ENCODE peak calls at places on chromosomes 13 and 19, in four cellular contexts. T, J, W and R are unnamed samples.

GRCh38 chr19:42480335-42481095 is 37.8 kb upstream of the CXCL17 start:
- DNase-seq in T (peak), J (peak), W (no peak), R (no peak)

GRCh38 chr19:28126499-28126898 is 1086.5 kb downstream of the UQCRFS1 start:
- DNase-seq in T (no peak), J (no peak), W (no peak), R (no peak)

GRCh38 chr19:58563823-58564222 is 5.4 kb upstream of the UBE2M start:
- DNase-seq in T (no peak), J (no peak), W (no peak), R (no peak)

GRCh38 chr13:80755925-80756324 is 415.0 kb upstream of the SPRY2 start:
- DNase-seq in T (no peak), J (no peak), W (no peak), R (no peak)

GRCh38 chr19:15264061-15264932 is 32.0 kb upstream of the EPHX3 start:
- DNase-seq in T (peak), J (peak), W (no peak), R (no peak)

GRCh38 chr19:45306522-45307027 is 16.1 kb downstream of the CKM start:
- DNase-seq in T (no peak), J (no peak), W (no peak), R (no peak)

GRCh38 chr19:50794074-50794777 is 4.0 kb downstream of the ACP4 start:
- DNase-seq in T (no peak), J (no peak), W (no peak), R (no peak)

GRCh38 chr13:31208554-31209122 is 8.9 kb downstream of the B3GLCT start:
- DNase-seq in T (no peak), J (no peak), W (no peak), R (no peak)

GRCh38 chr13:91704398-91704797 is 306.0 kb downstream of the GPC5 start:
- DNase-seq in T (no peak), J (no peak), W (no peak), R (no peak)

GRCh38 chr19:14318873-14319272 is 62.4 kb upstream of the ADGRE5 start:
- DNase-seq in T (no peak), J (no peak), W (no peak), R (no peak)

GRCh38 chr13:110869231-110869804 is 45.6 kb downstream of the ANKRD10 start:
- DNase-seq in T (no peak), J (no peak), W (no peak), R (no peak)

GRCh38 chr19:15836595-15837398 is 21.3 kb upstream of the OR10H1 start:
- DNase-seq in T (peak), J (peak), W (peak), R (peak)

GRCh38 chr19:33646306-33646705 is 24.6 kb downstream of the CHST8 start:
- DNase-seq in T (no peak), J (no peak), W (no peak), R (no peak)

GRCh38 chr13:110616103-110617101 is 1.1 kb downstream of the NAXD start:
- DNase-seq in T (peak), J (peak), W (no peak), R (no peak)

GRCh38 chr13:37429976-37430375 is 168.6 kb downstream of the POSTN start:
- DNase-seq in T (no peak), J (peak), W (no peak), R (no peak)

GRCh38 chr13:42808572-42808971 is 27.2 kb downstream of the FAM216B start:
- DNase-seq in T (no peak), J (no peak), W (no peak), R (no peak)

GRCh38 chr13:88617176-88617575 is 946.0 kb downstream of the SLITRK5 start:
- DNase-seq in T (no peak), J (no peak), W (no peak), R (peak)

GRCh38 chr19:15532779-15533521 is 24.6 kb downstream of the CYP4F22 start:
- DNase-seq in T (no peak), J (no peak), W (no peak), R (no peak)

GRCh38 chr19:5696196-5697021 is 6.3 kb downstream of the RPL36 start:
- DNase-seq in T (no peak), J (no peak), W (no peak), R (no peak)

GRCh38 chr13:73835138-73835721 is 299.0 kb downstream of the KLF12 start:
- DNase-seq in T (no peak), J (peak), W (no peak), R (peak)

GRCh38 chr13:81987677-81988357 is 1646.9 kb upstream of the SPRY2 start:
- DNase-seq in T (no peak), J (no peak), W (no peak), R (no peak)

GRCh38 chr19:41339936-41340335 is 13.8 kb downstream of the TGFB1 start:
- DNase-seq in T (no peak), J (no peak), W (no peak), R (no peak)

GRCh38 chr13:39016789-39017188 is 21.1 kb downstream of the PROSER1 start:
- DNase-seq in T (no peak), J (peak), W (no peak), R (no peak)

GRCh38 chr13:28031220-28031903 is 42.9 kb upstream of the URAD start:
- DNase-seq in T (no peak), J (no peak), W (no peak), R (no peak)

DNA sequence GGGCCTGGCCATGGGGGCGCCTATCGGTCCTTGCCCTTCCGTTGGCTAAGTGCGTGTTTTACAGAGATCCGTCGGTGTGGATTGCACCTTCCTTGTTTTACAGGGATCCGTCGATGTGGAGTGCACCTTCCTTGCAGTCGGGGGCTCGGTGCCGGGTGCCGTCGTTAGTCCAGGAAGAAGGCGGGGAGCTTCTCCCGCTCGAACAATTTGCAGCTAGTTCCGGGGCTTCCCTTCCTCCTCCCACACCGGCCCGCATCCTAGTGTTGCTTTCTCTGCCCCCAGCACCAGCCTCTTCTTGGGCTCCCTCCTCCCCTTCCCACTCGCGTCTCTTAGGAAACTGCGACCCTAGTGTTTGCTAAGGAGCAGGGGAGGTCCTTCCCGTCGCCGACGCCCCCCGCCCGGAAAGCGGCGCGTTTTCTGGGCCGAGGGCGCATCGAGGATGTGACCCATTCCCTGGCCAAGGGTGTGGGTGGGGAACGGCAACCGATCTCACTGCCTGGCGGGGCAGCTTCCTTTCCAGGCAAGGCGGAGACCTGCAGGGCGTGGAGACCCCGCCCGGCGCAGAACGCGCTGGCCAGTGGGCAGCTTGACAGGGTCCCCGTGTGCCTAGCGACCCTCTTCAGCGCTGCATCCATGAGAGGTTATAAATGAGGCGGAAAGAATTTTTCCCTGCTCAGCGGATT is 75.7 kb upstream of the ZNF91 start:
- DNase-seq in T (no peak), J (no peak), W (no peak), R (no peak)
- H3K4me3 ChIP-seq in T (peak), J (no peak), W (no peak), R (no peak)

DNA sequence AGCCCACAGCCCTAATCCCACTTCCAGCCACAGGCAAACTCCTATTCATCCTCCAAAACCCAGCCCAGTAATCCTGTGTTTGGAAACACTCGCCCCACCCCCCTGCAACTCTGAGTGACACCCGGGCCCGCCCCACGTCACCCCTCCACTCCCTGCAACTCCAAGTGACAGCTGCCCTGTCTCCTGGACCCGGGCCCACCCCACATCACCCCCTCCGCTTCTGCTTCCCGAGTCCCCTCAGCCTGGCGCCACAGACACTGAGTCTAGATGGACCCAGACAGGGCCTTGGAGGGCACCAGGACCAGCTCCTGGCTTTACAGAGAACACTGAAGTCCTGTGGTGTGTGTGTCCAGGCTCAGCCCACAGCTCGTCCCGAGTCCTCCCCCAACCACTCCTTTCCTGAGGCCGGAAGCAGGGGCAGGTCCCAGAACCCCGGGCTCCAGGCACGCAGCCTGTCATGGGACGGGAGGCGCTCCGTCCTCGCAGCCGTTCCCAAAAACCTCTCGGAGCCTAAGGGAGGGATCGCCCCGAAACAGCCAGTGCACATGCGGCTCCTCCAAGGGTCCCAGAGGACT is 7.7 kb downstream of the REXO1 start:
- DNase-seq in T (no peak), J (no peak), W (no peak), R (no peak)
- H3K4me3 ChIP-seq in T (no peak), J (peak), W (no peak), R (no peak)

GRCh38 chr13:50527612-50528509 is 315.6 kb downstream of the DLEU7 start:
- DNase-seq in T (no peak), J (no peak), W (no peak), R (no peak)

GRCh38 chr13:50524540-50524939 is 319.0 kb downstream of the DLEU7 start:
- DNase-seq in T (no peak), J (no peak), W (no peak), R (no peak)

GRCh38 chr13:50531917-50532899 is 311.3 kb downstream of the DLEU7 start:
- DNase-seq in T (no peak), J (peak), W (no peak), R (no peak)

GRCh38 chr13:50526771-50527567 is 316.5 kb downstream of the DLEU7 start:
- DNase-seq in T (no peak), J (no peak), W (no peak), R (no peak)

DNA sequence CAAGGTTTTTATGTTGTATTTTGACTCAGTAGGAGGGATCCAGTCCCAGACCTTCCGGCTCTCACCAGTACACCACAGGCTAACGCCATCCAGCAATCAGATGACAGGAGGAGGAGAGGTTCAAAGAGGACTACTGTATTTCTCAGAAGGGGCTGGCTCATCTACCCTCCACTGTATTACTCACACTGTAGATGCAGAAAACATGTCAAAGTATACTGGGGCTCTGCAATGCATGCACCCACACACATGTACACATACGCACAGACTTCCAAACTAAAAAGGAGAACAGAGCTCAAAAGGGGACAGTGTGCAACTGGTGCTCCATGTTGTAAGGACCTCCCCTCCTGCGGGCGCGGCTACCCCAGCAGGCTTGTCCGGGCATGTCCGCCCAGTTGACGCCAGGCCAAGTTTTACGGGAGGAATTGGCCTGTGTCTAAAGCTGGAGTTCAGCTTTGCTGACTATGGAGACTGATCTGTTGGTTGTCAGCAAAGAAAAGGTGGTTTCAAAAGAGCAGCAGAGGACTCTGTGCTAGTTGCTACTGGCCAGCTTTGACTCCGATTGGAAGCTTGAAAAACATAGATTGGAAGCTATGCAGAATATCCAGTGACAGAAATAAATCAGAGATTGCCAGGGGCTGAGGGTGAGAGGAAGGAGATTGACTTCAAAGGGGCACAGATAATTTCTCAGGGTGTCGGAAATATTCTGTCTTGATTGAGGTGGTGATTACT is 314.2 kb downstream of the DLEU7 start:
- DNase-seq in T (peak), J (no peak), W (no peak), R (peak)
- H3K4me3 ChIP-seq in T (peak), J (peak), W (no peak), R (no peak)

GRCh38 chr19:47172666-47173455 is 42.2 kb downstream of the SAE1 start:
- DNase-seq in T (no peak), J (no peak), W (no peak), R (no peak)

GRCh38 chr19:47179643-47180310 is 49.1 kb downstream of the SAE1 start:
- DNase-seq in T (no peak), J (no peak), W (no peak), R (no peak)

GRCh38 chr19:47176071-47176626 is 45.5 kb downstream of the SAE1 start:
- DNase-seq in T (no peak), J (peak), W (no peak), R (no peak)

GRCh38 chr19:47176627-47177090 is 46.0 kb downstream of the SAE1 start:
- DNase-seq in T (no peak), J (peak), W (peak), R (no peak)
- H3K4me3 ChIP-seq in T (no peak), J (peak), W (no peak), R (no peak)

DNA sequence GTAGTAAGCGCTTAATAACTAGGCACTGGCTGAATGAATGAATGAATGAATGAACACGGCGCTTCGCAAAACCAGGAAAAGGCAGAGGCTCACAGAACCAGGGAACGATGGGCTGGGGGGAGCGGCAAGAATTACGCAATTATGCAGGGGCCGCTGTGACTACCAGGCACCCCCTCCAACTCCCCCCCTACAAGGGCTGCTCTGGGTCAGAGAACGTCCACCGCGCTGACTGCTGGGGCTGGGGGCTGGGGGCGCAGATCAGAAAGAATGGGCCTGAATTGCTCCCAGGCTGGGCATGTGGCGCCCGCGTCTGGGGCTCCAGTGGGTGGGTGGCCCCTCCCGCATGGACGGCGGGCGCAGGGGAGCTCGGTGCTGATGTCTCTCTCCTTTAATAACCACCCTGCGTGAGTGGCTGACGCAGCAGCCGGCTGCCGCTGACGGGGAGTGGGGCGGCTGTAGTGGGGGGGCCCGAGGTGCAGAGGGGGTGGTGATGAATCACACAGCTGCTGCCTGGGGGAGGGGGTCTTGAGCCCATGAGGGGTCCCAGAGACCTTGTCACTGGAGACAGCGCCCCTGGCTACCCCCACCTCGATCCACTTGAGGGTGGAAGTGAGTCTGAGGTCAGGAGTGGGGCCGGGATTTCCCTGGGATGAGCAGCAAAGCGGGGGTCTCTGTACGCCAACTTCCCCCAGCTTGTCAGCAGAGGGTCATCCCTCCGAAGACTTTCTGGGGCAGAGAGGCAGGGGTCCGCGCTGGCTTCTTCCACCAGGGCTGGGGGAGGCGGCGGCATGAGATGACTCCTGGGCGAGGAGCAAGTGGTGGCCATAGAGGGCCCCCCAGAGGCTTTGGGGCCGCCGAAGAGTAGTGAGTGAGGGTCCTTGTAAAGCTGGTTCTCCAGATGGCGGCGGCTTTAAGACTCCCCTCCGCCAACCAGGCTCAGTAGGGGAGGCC is 1.4 kb upstream of the CIRBP start:
- DNase-seq in T (no peak), J (no peak), W (no peak), R (no peak)
- H3K4me3 ChIP-seq in T (peak), J (peak), W (peak), R (peak)